ENCODE peak calls at places on chromosome X, in four cellular contexts. E is brain microvascular endothelial cell, I is PC-3, R is nephron progenitor cell. G is an unnamed sample.
A peak's percentile ranks its signal among the peaks of the same experiment; 100 is the strongest.

GRCh38 chrX:72088761-72089160 is 43.0 kb downstream of the RTL5 start:
- DNase-seq in E (no peak), I (no peak), R (no peak), G (no peak)

GRCh38 chrX:98380106-98380505 is 1496.4 kb downstream of the RPA4 start:
- DNase-seq in E (no peak), I (no peak), R (peak; percentile 8), G (no peak)

GRCh38 chrX:27555514-27555913 is 34.6 kb upstream of the DCAF8L2 start:
- DNase-seq in E (no peak), I (peak; percentile 67), R (peak; percentile 7), G (peak; percentile 5)

GRCh38 chrX:125998432-125998831 is 167.7 kb downstream of the DCAF12L2 start:
- DNase-seq in E (peak; percentile 3), I (peak; percentile 47), R (no peak), G (no peak)

GRCh38 chrX:79169484-79169883 is 25.0 kb downstream of the GPR174 start:
- DNase-seq in E (no peak), I (no peak), R (no peak), G (no peak)

GRCh38 chrX:49919617-49920016 is 2.8 kb upstream of the CLCN5 start:
- DNase-seq in E (peak; percentile 58), I (peak; percentile 34), R (peak; percentile 58), G (no peak)

GRCh38 chrX:46634577-46634976 is 61.0 kb downstream of the CHST7 start:
- DNase-seq in E (no peak), I (no peak), R (no peak), G (no peak)

GRCh38 chrX:39953879-39954278 is 143.9 kb downstream of the BCOR start:
- DNase-seq in E (peak; percentile 77), I (peak; percentile 94), R (no peak), G (peak; percentile 51)

GRCh38 chrX:155225774-155226173 is 9.5 kb downstream of the VBP1 start:
- DNase-seq in E (no peak), I (no peak), R (no peak), G (no peak)

GRCh38 chrX:125810856-125811255 is 355.2 kb downstream of the DCAF12L2 start:
- DNase-seq in E (peak; percentile 5), I (no peak), R (no peak), G (no peak)

GRCh38 chrX:132219343-132219768 is at the start of gene RAP2C:
- DNase-seq in E (no peak), I (peak; percentile 78), R (peak; percentile 77), G (peak; percentile 52)

GRCh38 chrX:113726009-113726408 is 857.9 kb upstream of the HTR2C start:
- DNase-seq in E (no peak), I (no peak), R (no peak), G (no peak)

GRCh38 chrX:149510386-149510785 is 5.3 kb upstream of the IDS start:
- DNase-seq in E (no peak), I (peak; percentile 54), R (no peak), G (no peak)

GRCh38 chrX:103584606-103585005 is 709 bp upstream of the TCEAL4 start:
- DNase-seq in E (peak; percentile 5), I (peak; percentile 11), R (no peak), G (no peak)

GRCh38 chrX:64191281-64192010 is 14.1 kb downstream of the AMER1 start:
- DNase-seq in E (no peak), I (no peak), R (no peak), G (no peak)

GRCh38 chrX:101229155-101229554 is 9.6 kb downstream of the DRP2 start:
- DNase-seq in E (peak; percentile 63), I (peak; percentile 58), R (no peak), G (no peak)

GRCh38 chrX:149825424-149825823 is 43.7 kb downstream of the MAGEA9 start:
- DNase-seq in E (peak; percentile 22), I (peak; percentile 30), R (peak; percentile 27), G (no peak)

GRCh38 chrX:19291086-19291485 is 52.6 kb upstream of the PDHA1 start:
- DNase-seq in E (no peak), I (no peak), R (no peak), G (no peak)

GRCh38 chrX:111041018-111041462 is 55.0 kb upstream of the PAK3 start:
- DNase-seq in E (peak; percentile 57), I (peak; percentile 92), R (no peak), G (peak; percentile 45)

GRCh38 chrX:69024931-69025330 is 140.3 kb downstream of the PJA1 start:
- DNase-seq in E (peak; percentile 20), I (peak; percentile 81), R (no peak), G (peak; percentile 39)

GRCh38 chrX:44016906-44017305 is 43.7 kb upstream of the NDP start:
- DNase-seq in E (no peak), I (no peak), R (no peak), G (no peak)

GRCh38 chrX:44011505-44011904 is 38.3 kb upstream of the NDP start:
- DNase-seq in E (no peak), I (no peak), R (no peak), G (no peak)

GRCh38 chrX:44017726-44018125 is 44.5 kb upstream of the NDP start:
- DNase-seq in E (no peak), I (no peak), R (no peak), G (no peak)

GRCh38 chrX:44010626-44011025 is 37.4 kb upstream of the NDP start:
- DNase-seq in E (no peak), I (peak; percentile 67), R (no peak), G (no peak)

DNA sequence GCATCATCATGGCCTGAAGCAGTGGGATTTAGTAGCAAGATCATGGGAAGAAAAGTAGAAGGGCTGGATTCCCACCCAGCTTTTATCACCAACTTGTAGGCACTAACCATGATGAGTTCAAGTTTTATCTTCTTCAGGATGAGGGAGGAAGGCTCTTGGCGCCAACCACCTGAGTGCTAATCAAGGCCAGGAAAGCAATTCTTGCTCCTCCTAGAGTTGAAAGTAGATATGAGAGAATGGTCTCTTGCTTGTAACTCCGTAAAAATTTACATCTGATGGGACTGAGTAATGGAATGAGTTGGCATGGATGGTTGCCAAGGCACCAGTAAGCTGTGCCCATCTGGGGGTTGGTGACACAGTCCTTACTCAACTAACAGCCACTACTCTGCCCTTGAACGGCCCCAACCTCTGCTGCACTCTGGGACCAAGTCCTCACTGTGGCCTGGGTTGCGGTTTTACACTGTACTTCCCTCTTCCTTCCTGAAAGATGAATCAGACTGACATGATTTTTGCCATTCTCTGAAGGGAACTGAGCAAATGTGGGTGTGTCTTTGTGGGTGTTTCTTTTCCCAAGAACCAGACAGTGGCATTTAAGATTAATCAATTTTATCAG is 39.4 kb upstream of the NDP start:
- DNase-seq in E (peak; percentile 61), I (peak; percentile 95), R (no peak), G (peak; percentile 73)
- TF ChIP-seq CTCF in E (peak; percentile 11), I (peak; percentile 52), R (no peak), G (no peak)

DNA sequence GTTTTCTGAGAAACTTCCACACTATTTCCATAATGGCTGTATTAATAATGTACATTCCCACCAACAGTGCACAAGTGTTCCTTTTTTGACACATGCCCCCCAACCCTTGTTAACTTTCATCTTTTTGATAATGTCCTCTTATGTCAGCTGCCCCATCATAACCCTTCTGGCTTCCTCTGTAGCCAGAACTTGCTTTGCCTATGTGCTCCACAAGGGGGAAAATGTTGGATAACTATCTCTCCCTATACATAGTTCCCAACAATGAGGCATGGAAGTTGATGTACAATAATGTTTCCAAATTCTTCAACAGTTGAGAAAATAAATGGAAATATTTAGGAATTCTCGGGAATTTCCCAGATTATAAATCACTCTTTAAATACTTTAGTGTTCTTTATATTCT is 142.9 kb downstream of the ASB9 start:
- DNase-seq in E (no peak), I (peak; percentile 40), R (no peak), G (no peak)
- TF ChIP-seq CTCF in E (peak; percentile 34), I (peak; percentile 45), R (no peak), G (no peak)

GRCh38 chrX:137234651-137235402 is 201.0 kb upstream of the GPR101 start:
- DNase-seq in E (no peak), I (no peak), R (no peak), G (no peak)
- TF ChIP-seq CTCF in E (no peak), I (no peak), R (no peak), G (no peak)

GRCh38 chrX:70979136-70979762 is 48.4 kb upstream of the SLC7A3 start:
- DNase-seq in E (peak; percentile 55), I (peak; percentile 41), R (no peak), G (no peak)
- TF ChIP-seq CTCF in E (peak; percentile 68), I (peak; percentile 54), R (peak; percentile 9), G (no peak)

GRCh38 chrX:12563121-12563520 is 228.1 kb upstream of the PRPS2 start:
- DNase-seq in E (no peak), I (peak; percentile 65), R (no peak), G (no peak)

GRCh38 chrX:12564221-12564620 is 227.0 kb upstream of the PRPS2 start:
- DNase-seq in E (no peak), I (peak; percentile 81), R (no peak), G (no peak)

GRCh38 chrX:12570859-12571501 is 220.2 kb upstream of the PRPS2 start:
- DNase-seq in E (no peak), I (no peak), R (no peak), G (no peak)

DNA sequence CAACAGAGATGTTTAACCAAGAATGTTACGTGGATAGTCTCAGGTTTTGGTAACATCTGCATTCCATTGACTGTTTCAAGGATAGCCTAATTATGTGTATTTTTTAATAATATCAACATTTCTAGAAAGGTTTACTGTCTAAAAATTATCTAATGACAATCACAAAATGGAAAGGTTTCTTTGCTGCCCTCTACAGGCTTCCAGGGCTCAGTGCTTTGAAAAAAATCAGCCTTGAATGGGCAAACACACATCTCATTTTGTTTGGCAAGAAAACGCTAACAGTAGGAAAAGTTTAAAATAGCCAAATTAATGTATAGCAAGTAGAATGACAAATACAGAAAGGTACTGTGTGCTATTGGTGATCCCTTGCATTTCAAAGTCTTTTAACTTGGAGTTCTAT is 223.4 kb upstream of the PRPS2 start:
- DNase-seq in E (peak; percentile 5), I (peak; percentile 50), R (no peak), G (no peak)
- TF ChIP-seq CTCF in E (peak; percentile 73), I (peak; percentile 72), R (peak; percentile 54), G (peak; percentile 64)

DNA sequence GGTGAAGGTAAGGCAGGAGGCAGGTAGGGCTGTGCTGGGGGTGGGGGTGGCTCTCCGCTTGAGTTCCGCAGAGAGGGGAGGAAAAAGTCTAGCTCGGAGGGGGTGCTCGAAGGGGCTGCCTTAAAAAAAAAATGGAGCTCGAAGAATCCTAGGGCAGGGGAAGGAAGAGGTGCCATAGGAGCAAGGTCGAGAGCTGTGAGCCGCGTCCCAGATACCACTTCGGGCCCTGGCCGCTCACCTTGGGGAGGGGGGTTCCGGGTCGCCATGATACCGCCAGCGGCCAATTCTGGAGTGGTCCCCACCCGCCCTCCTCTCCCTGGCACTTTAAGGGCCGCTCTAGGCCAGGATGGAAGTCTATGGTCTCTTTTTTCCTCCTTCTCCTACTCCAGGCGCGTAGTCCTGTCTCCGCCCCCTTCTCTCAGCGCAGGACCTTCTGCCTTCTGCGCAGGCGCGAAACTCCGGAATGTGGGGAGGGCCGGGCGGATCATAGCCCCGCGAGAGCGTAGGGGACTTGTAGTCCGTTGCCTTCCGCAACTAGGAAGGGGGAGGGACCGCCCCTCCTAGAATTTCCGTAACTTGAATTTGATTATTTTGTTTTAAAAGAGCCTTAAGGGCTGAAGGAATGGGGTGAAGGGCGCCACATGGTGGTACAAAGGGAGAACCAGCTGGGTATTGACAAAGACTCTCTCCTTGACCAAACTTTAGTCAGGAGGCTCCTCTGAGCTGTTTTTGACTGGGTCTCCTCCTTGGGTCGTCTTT is at the start of gene FUNDC1:
- DNase-seq in E (peak; percentile 90), I (peak; percentile 96), R (peak; percentile 89), G (peak; percentile 87)
- TF ChIP-seq CTCF in E (peak; percentile 56), I (peak; percentile 58), R (peak; percentile 11), G (no peak)

GRCh38 chrX:115988825-115989224 is 181.7 kb upstream of the AGTR2 start:
- DNase-seq in E (no peak), I (peak; percentile 37), R (no peak), G (no peak)
- TF ChIP-seq CTCF in E (peak; percentile 32), I (peak; percentile 64), R (peak; percentile 42), G (no peak)